ENCODE peak calls at places on chromosomes 13 and 19, in seven cellular contexts. One of them, this sample, is unnamed.

GRCh38 chr19:58033741-58034475 is at the start of gene ZSCAN1:
- DNase-seq in lower lobe of right lung: peak
- DNase-seq in cardiac muscle cell: peak
- DNase-seq in coronary artery: no peak
- DNase-seq in tibial nerve: peak
- DNase-seq in PC-9: no peak
- DNase-seq in astrocyte: peak
- DNase-seq in this sample: peak

GRCh38 chr13:50916701-50917184 is 7.2 kb downstream of the RNASEH2B start:
- DNase-seq in lower lobe of right lung: peak
- DNase-seq in cardiac muscle cell: no peak
- DNase-seq in coronary artery: no peak
- DNase-seq in tibial nerve: no peak
- DNase-seq in PC-9: no peak
- DNase-seq in astrocyte: no peak
- DNase-seq in this sample: no peak

GRCh38 chr13:26482451-26483197 is 74.9 kb upstream of the WASF3 start:
- DNase-seq in lower lobe of right lung: no peak
- DNase-seq in cardiac muscle cell: peak
- DNase-seq in coronary artery: no peak
- DNase-seq in tibial nerve: peak
- DNase-seq in PC-9: peak
- DNase-seq in astrocyte: peak
- DNase-seq in this sample: peak

GRCh38 chr13:102707465-102707864 is 12.6 kb upstream of the METTL21C start:
- DNase-seq in lower lobe of right lung: no peak
- DNase-seq in cardiac muscle cell: no peak
- DNase-seq in coronary artery: no peak
- DNase-seq in tibial nerve: no peak
- DNase-seq in PC-9: peak
- DNase-seq in astrocyte: peak
- DNase-seq in this sample: peak

GRCh38 chr13:37618554-37618953 is 20.0 kb upstream of the POSTN start:
- DNase-seq in lower lobe of right lung: no peak
- DNase-seq in cardiac muscle cell: no peak
- DNase-seq in coronary artery: no peak
- DNase-seq in tibial nerve: no peak
- DNase-seq in PC-9: peak
- DNase-seq in astrocyte: peak
- DNase-seq in this sample: peak

GRCh38 chr13:113822956-113823744 is 40.7 kb downstream of the GAS6 start:
- DNase-seq in lower lobe of right lung: no peak
- DNase-seq in cardiac muscle cell: no peak
- DNase-seq in coronary artery: no peak
- DNase-seq in tibial nerve: no peak
- DNase-seq in PC-9: no peak
- DNase-seq in astrocyte: no peak
- DNase-seq in this sample: no peak

GRCh38 chr19:2115911-2116426 is 19.3 kb downstream of the IZUMO4 start:
- DNase-seq in lower lobe of right lung: no peak
- DNase-seq in cardiac muscle cell: no peak
- DNase-seq in coronary artery: no peak
- DNase-seq in tibial nerve: no peak
- DNase-seq in PC-9: no peak
- DNase-seq in astrocyte: no peak
- DNase-seq in this sample: no peak

GRCh38 chr13:98785968-98786367 is 33.5 kb upstream of the SLC15A1 start:
- DNase-seq in lower lobe of right lung: no peak
- DNase-seq in cardiac muscle cell: no peak
- DNase-seq in coronary artery: no peak
- DNase-seq in tibial nerve: no peak
- DNase-seq in PC-9: no peak
- DNase-seq in astrocyte: no peak
- DNase-seq in this sample: no peak

GRCh38 chr19:9667898-9668297 is 7.0 kb downstream of the ZNF562 start:
- DNase-seq in lower lobe of right lung: no peak
- DNase-seq in cardiac muscle cell: no peak
- DNase-seq in coronary artery: no peak
- DNase-seq in tibial nerve: no peak
- DNase-seq in PC-9: no peak
- DNase-seq in astrocyte: no peak
- DNase-seq in this sample: no peak

GRCh38 chr19:19420570-19421301 is 15.3 kb downstream of the GATAD2A start:
- DNase-seq in lower lobe of right lung: no peak
- DNase-seq in cardiac muscle cell: no peak
- DNase-seq in coronary artery: no peak
- DNase-seq in tibial nerve: no peak
- DNase-seq in PC-9: no peak
- DNase-seq in astrocyte: peak
- DNase-seq in this sample: no peak

GRCh38 chr13:110116072-110116487 is 190.9 kb downstream of the COL4A1 start:
- DNase-seq in lower lobe of right lung: peak
- DNase-seq in cardiac muscle cell: peak
- DNase-seq in coronary artery: peak
- DNase-seq in tibial nerve: peak
- DNase-seq in PC-9: no peak
- DNase-seq in astrocyte: no peak
- DNase-seq in this sample: no peak

GRCh38 chr19:35641515-35642151 is at the start of gene ETV2:
- DNase-seq in lower lobe of right lung: no peak
- DNase-seq in cardiac muscle cell: peak
- DNase-seq in coronary artery: no peak
- DNase-seq in tibial nerve: no peak
- DNase-seq in PC-9: no peak
- DNase-seq in astrocyte: no peak
- DNase-seq in this sample: peak

GRCh38 chr13:60591348-60591747 is 194.3 kb downstream of the TDRD3 start:
- DNase-seq in lower lobe of right lung: no peak
- DNase-seq in cardiac muscle cell: no peak
- DNase-seq in coronary artery: no peak
- DNase-seq in tibial nerve: no peak
- DNase-seq in PC-9: no peak
- DNase-seq in astrocyte: peak
- DNase-seq in this sample: peak

GRCh38 chr19:56142087-56142787 is 1.1 kb downstream of the ZNF444 start:
- DNase-seq in lower lobe of right lung: peak
- DNase-seq in cardiac muscle cell: no peak
- DNase-seq in coronary artery: no peak
- DNase-seq in tibial nerve: no peak
- DNase-seq in PC-9: peak
- DNase-seq in astrocyte: no peak
- DNase-seq in this sample: no peak

GRCh38 chr19:6069268-6069771 is 41.0 kb downstream of the RFX2 start:
- DNase-seq in lower lobe of right lung: no peak
- DNase-seq in cardiac muscle cell: no peak
- DNase-seq in coronary artery: peak
- DNase-seq in tibial nerve: no peak
- DNase-seq in PC-9: no peak
- DNase-seq in astrocyte: no peak
- DNase-seq in this sample: no peak

GRCh38 chr13:35716186-35716585 is 239.7 kb upstream of the MAB21L1 start:
- DNase-seq in lower lobe of right lung: no peak
- DNase-seq in cardiac muscle cell: no peak
- DNase-seq in coronary artery: no peak
- DNase-seq in tibial nerve: no peak
- DNase-seq in PC-9: peak
- DNase-seq in astrocyte: peak
- DNase-seq in this sample: no peak

GRCh38 chr13:40371531-40372125 is 294.8 kb downstream of the FOXO1 start:
- DNase-seq in lower lobe of right lung: no peak
- DNase-seq in cardiac muscle cell: no peak
- DNase-seq in coronary artery: no peak
- DNase-seq in tibial nerve: no peak
- DNase-seq in PC-9: no peak
- DNase-seq in astrocyte: no peak
- DNase-seq in this sample: no peak

GRCh38 chr13:59266478-59267063 is 897.2 kb downstream of the DIAPH3 start:
- DNase-seq in lower lobe of right lung: no peak
- DNase-seq in cardiac muscle cell: no peak
- DNase-seq in coronary artery: no peak
- DNase-seq in tibial nerve: no peak
- DNase-seq in PC-9: no peak
- DNase-seq in astrocyte: peak
- DNase-seq in this sample: no peak

GRCh38 chr13:59259416-59260000 is 904.2 kb downstream of the DIAPH3 start:
- DNase-seq in lower lobe of right lung: no peak
- DNase-seq in cardiac muscle cell: no peak
- DNase-seq in coronary artery: no peak
- DNase-seq in tibial nerve: no peak
- DNase-seq in PC-9: no peak
- DNase-seq in astrocyte: no peak
- DNase-seq in this sample: no peak

GRCh38 chr13:59263531-59263930 is 900.2 kb downstream of the DIAPH3 start:
- DNase-seq in lower lobe of right lung: no peak
- DNase-seq in cardiac muscle cell: no peak
- DNase-seq in coronary artery: no peak
- DNase-seq in tibial nerve: no peak
- DNase-seq in PC-9: no peak
- DNase-seq in astrocyte: no peak
- DNase-seq in this sample: no peak

GRCh38 chr13:59261928-59262488 is 901.7 kb downstream of the DIAPH3 start:
- DNase-seq in lower lobe of right lung: no peak
- DNase-seq in cardiac muscle cell: peak
- DNase-seq in coronary artery: no peak
- DNase-seq in tibial nerve: no peak
- DNase-seq in PC-9: no peak
- DNase-seq in astrocyte: no peak
- DNase-seq in this sample: no peak
- TF ChIP-seq CTCF in lower lobe of right lung: no peak
- TF ChIP-seq CTCF in cardiac muscle cell: peak
- TF ChIP-seq CTCF in coronary artery: no peak
- TF ChIP-seq CTCF in tibial nerve: no peak
- TF ChIP-seq CTCF in PC-9: no peak
- TF ChIP-seq CTCF in astrocyte: no peak
- TF ChIP-seq CTCF in this sample: peak

GRCh38 chr19:7932276-7932929 is 6.5 kb upstream of the CTXN1 start:
- DNase-seq in lower lobe of right lung: no peak
- DNase-seq in cardiac muscle cell: no peak
- DNase-seq in coronary artery: no peak
- DNase-seq in tibial nerve: no peak
- DNase-seq in PC-9: no peak
- DNase-seq in astrocyte: no peak
- DNase-seq in this sample: no peak

GRCh38 chr19:7932930-7933300 is 7.0 kb upstream of the CTXN1 start:
- DNase-seq in lower lobe of right lung: no peak
- DNase-seq in cardiac muscle cell: no peak
- DNase-seq in coronary artery: no peak
- DNase-seq in tibial nerve: no peak
- DNase-seq in PC-9: no peak
- DNase-seq in astrocyte: no peak
- DNase-seq in this sample: no peak

GRCh38 chr19:7933411-7933810 is 7.5 kb upstream of the CTXN1 start:
- DNase-seq in lower lobe of right lung: no peak
- DNase-seq in cardiac muscle cell: no peak
- DNase-seq in coronary artery: no peak
- DNase-seq in tibial nerve: no peak
- DNase-seq in PC-9: no peak
- DNase-seq in astrocyte: no peak
- DNase-seq in this sample: no peak

GRCh38 chr19:7930765-7931164 is 4.8 kb upstream of the CTXN1 start:
- DNase-seq in lower lobe of right lung: no peak
- DNase-seq in cardiac muscle cell: no peak
- DNase-seq in coronary artery: no peak
- DNase-seq in tibial nerve: no peak
- DNase-seq in PC-9: no peak
- DNase-seq in astrocyte: no peak
- DNase-seq in this sample: no peak

DNA sequence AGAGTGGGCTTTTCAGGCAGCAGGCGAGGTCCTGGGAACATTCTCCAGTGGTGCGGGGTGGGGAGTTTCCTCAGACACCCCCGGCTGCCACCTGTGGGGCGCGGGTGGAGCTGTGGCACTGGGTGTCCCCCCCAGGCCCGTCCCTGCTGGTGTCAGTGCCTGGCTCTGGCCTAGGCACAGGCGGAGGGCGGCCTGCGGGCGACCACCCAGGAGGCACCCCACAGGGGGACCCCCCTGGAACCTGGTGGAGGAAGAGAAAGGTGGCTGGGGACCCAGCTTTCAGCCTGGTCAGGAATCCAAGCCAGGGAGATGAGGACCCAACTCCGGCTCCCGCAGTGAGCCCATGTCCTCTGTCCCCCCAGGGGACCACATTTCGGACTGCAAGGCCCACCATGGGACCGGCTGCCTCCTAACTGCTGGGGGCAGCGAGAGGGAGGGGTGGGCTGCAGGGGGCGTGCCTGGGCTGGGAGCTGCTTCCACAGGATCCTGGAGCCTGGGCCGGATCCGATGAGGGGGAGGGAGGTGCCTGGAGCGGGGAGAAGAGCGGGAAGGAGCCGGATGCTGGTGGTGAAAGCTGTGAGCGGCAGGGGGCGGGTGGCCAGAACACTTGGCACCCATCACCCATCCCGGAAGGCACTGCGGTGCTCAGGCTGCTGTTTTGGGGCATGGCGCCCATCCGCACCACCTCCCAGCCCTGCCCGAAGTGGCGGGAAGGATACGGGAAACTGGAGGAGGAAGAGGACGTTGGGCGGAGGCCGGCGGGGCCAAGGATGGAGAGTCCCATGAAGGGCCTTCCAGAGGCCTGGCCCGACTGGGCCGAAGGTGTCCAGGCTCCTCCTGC is 5.5 kb upstream of the CTXN1 start:
- DNase-seq in lower lobe of right lung: peak
- DNase-seq in cardiac muscle cell: no peak
- DNase-seq in coronary artery: no peak
- DNase-seq in tibial nerve: no peak
- DNase-seq in PC-9: no peak
- DNase-seq in astrocyte: no peak
- DNase-seq in this sample: no peak
- H3K27ac ChIP-seq in lower lobe of right lung: peak
- H3K27ac ChIP-seq in cardiac muscle cell: no peak
- H3K27ac ChIP-seq in coronary artery: peak
- H3K27ac ChIP-seq in tibial nerve: no peak
- H3K27ac ChIP-seq in PC-9: no peak
- H3K27ac ChIP-seq in astrocyte: no peak
- H3K27ac ChIP-seq in this sample: no peak

GRCh38 chr13:32415019-32415418 is 12.9 kb downstream of the N4BP2L1 start:
- DNase-seq in lower lobe of right lung: no peak
- DNase-seq in cardiac muscle cell: no peak
- DNase-seq in coronary artery: no peak
- DNase-seq in tibial nerve: no peak
- DNase-seq in PC-9: no peak
- DNase-seq in astrocyte: no peak
- DNase-seq in this sample: no peak
- TF ChIP-seq CTCF in lower lobe of right lung: peak
- TF ChIP-seq CTCF in cardiac muscle cell: peak
- TF ChIP-seq CTCF in coronary artery: no peak
- TF ChIP-seq CTCF in tibial nerve: no peak
- TF ChIP-seq CTCF in PC-9: peak
- TF ChIP-seq CTCF in astrocyte: peak
- TF ChIP-seq CTCF in this sample: peak

DNA sequence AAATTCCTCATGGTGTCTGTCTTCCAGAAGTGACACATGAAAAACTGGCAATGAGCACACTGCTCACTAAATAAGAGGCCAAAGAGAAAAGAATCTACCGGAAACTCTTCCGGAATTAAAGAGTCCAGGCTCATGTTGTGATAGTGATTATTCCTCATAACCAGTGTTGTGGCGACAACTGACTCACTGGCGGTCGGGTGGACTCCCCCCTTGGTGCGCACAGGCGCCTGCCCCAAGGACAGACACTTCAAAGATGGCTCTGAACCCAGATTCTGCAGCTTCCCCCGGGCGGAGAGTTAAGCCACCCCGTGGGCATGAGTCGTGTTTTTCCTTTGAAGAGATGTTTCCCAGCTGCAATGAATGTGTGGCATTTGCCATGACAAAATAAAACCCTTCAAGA is 10.3 kb downstream of the IL17D start:
- DNase-seq in lower lobe of right lung: no peak
- DNase-seq in cardiac muscle cell: no peak
- DNase-seq in coronary artery: peak
- DNase-seq in tibial nerve: no peak
- DNase-seq in PC-9: no peak
- DNase-seq in astrocyte: peak
- DNase-seq in this sample: peak
- H3K27ac ChIP-seq in lower lobe of right lung: no peak
- H3K27ac ChIP-seq in cardiac muscle cell: no peak
- H3K27ac ChIP-seq in coronary artery: peak
- H3K27ac ChIP-seq in tibial nerve: no peak
- H3K27ac ChIP-seq in PC-9: no peak
- H3K27ac ChIP-seq in astrocyte: no peak
- H3K27ac ChIP-seq in this sample: peak

This sample was measured in brain microvascular endothelial cell.